ENCODE peak calls at places on chromosomes 6 and 20, in five cellular contexts. V, M, D, U and T are unnamed samples.

GRCh38 chr6:159804504-159804903 is 4.4 kb downstream of the PNLDC1 start:
- DNase-seq in V (no peak), M (no peak), D (no peak), U (no peak), T (no peak)

GRCh38 chr6:166851426-166851825 is 104.9 kb downstream of the RNASET2 start:
- DNase-seq in V (no peak), M (no peak), D (no peak), U (no peak), T (no peak)

GRCh38 chr6:144718431-144718830 is 433.3 kb downstream of the UTRN start:
- DNase-seq in V (no peak), M (no peak), D (no peak), U (no peak), T (no peak)

GRCh38 chr6:23036401-23036983 is 467.1 kb downstream of the HDGFL1 start:
- DNase-seq in V (no peak), M (no peak), D (no peak), U (no peak), T (no peak)

GRCh38 chr6:92023410-92023940 is 1395.9 kb downstream of the EPHA7 start:
- DNase-seq in V (no peak), M (no peak), D (no peak), U (no peak), T (no peak)

GRCh38 chr6:12051861-12052368 is 39.8 kb downstream of the HIVEP1 start:
- DNase-seq in V (no peak), M (peak), D (peak), U (peak), T (no peak)

GRCh38 chr6:86192123-86192522 is 549.4 kb upstream of the SYNCRIP start:
- DNase-seq in V (no peak), M (no peak), D (no peak), U (no peak), T (no peak)

GRCh38 chr6:36098920-36099647 is 31.2 kb upstream of the MAPK13 start:
- DNase-seq in V (no peak), M (peak), D (no peak), U (no peak), T (peak)

GRCh38 chr20:61886721-61887658 is 178.7 kb downstream of the TAF4 start:
- DNase-seq in V (no peak), M (peak), D (peak), U (no peak), T (no peak)

GRCh38 chr6:113339173-113339572 is 518.0 kb upstream of the MARCKS start:
- DNase-seq in V (no peak), M (no peak), D (no peak), U (no peak), T (no peak)

GRCh38 chr20:53769041-53769440 is 175.4 kb upstream of the ZNF217 start:
- DNase-seq in V (no peak), M (no peak), D (no peak), U (no peak), T (peak)

GRCh38 chr6:7426447-7427169 is 37.0 kb downstream of the RIOK1 start:
- DNase-seq in V (no peak), M (no peak), D (no peak), U (no peak), T (no peak)

GRCh38 chr6:151436300-151436699 is 15.6 kb downstream of the RMND1 start:
- DNase-seq in V (no peak), M (no peak), D (no peak), U (no peak), T (no peak)

GRCh38 chr6:112437053-112437452 is 89.9 kb downstream of the RFPL4B start:
- DNase-seq in V (no peak), M (no peak), D (no peak), U (no peak), T (no peak)

GRCh38 chr6:158780963-158781691 is 38.0 kb downstream of the EZR start:
- DNase-seq in V (no peak), M (no peak), D (no peak), U (no peak), T (no peak)